ENCODE peak calls at places on chromosomes 4 and X, in five cellular contexts. C, Q, T, I and H are unnamed samples.

GRCh38 chrX:2595258-2595657 is 94.5 kb upstream of the DHRSX start:
- DNase-seq in C (no peak), Q (no peak), I (no peak), T (no peak), H (no peak)

GRCh38 chrX:153642313-153642654 is 4.7 kb upstream of the DUSP9 start:
- DNase-seq in I (no peak), Q (no peak), T (peak; percentile 34), C (no peak), H (peak; percentile 15)

GRCh38 chrX:18966624-18967023 is 17.3 kb downstream of the PHKA2 start:
- DNase-seq in I (no peak), Q (no peak), C (no peak), T (no peak), H (no peak)

GRCh38 chrX:35726176-35726575 is 72.0 kb upstream of the MAGEB16 start:
- DNase-seq in C (no peak), T (no peak), I (peak; percentile 36), Q (peak; percentile 20), H (no peak)

GRCh38 chr4:24210332-24210902 is 320.6 kb upstream of the PPARGC1A start:
- DNase-seq in I (peak; percentile 98), T (no peak), C (no peak), Q (no peak), H (peak; percentile 47)

GRCh38 chrX:1466971-1467561 is 14.4 kb upstream of the ASMTL start:
- DNase-seq in C (peak; percentile 73), Q (no peak), I (no peak), T (no peak), H (no peak)

GRCh38 chr4:114146947-114147618 is 167.6 kb upstream of the ARSJ start:
- DNase-seq in T (no peak), Q (no peak), C (no peak), I (no peak), H (no peak)

GRCh38 chr4:145380123-145380522 is 101.5 kb upstream of the SMAD1 start:
- DNase-seq in I (peak; percentile 78), Q (no peak), T (no peak), C (no peak), H (no peak)

GRCh38 chr4:48033825-48034413 is 17.3 kb downstream of the NIPAL1 start:
- DNase-seq in Q (peak; percentile 6), I (peak; percentile 36), T (peak; percentile 54), C (peak; percentile 73), H (no peak)

GRCh38 chrX:72021975-72022374 is 109.7 kb downstream of the RTL5 start:
- DNase-seq in Q (no peak), C (no peak), T (peak; percentile 47), I (no peak), H (no peak)

GRCh38 chrX:119870626-119871131 is 854 bp downstream of the RNF113A start:
- DNase-seq in T (no peak), C (no peak), Q (peak; percentile 10), I (peak; percentile 11), H (peak; percentile 21)

GRCh38 chrX:1807301-1807731 is 192.5 kb downstream of the ASMT start:
- DNase-seq in Q (no peak), C (no peak), T (peak; percentile 34), I (no peak), H (peak; percentile 33)

GRCh38 chrX:48705876-48706275 is 9.3 kb downstream of the SUV39H1 start:
- DNase-seq in Q (no peak), C (no peak), T (no peak), I (no peak), H (no peak)

GRCh38 chrX:111467896-111468295 is 43.5 kb upstream of the SERTM2 start:
- DNase-seq in T (no peak), Q (no peak), C (no peak), I (no peak), H (no peak)

GRCh38 chrX:121479406-121479805 is 432.0 kb downstream of the GLUD2 start:
- DNase-seq in C (no peak), I (peak; percentile 55), T (no peak), Q (peak; percentile 6), H (peak; percentile 43)

GRCh38 chr4:74805601-74806000 is 11.3 kb upstream of the BTC start:
- DNase-seq in Q (peak; percentile 12), T (no peak), C (no peak), I (peak; percentile 60), H (peak; percentile 10)

GRCh38 chrX:39491548-39492297 is 606.0 kb downstream of the BCOR start:
- DNase-seq in I (no peak), C (peak; percentile 76), T (no peak), Q (no peak), H (no peak)

GRCh38 chrX:69104756-69105434 is 60.4 kb downstream of the PJA1 start:
- DNase-seq in T (no peak), Q (no peak), I (no peak), C (no peak), H (no peak)

GRCh38 chr4:108446554-108446953 is 173.8 kb upstream of the RPL34 start:
- DNase-seq in Q (no peak), C (no peak), T (no peak), I (no peak), H (no peak)

GRCh38 chr4:36317731-36318130 is 36.3 kb downstream of the DTHD1 start:
- DNase-seq in I (peak; percentile 4), T (no peak), C (no peak), Q (no peak), H (no peak)

GRCh38 chr4:1578968-1579833 is 104.9 kb downstream of the FAM53A start:
- DNase-seq in T (peak; percentile 78), C (peak; percentile 89), Q (peak; percentile 37), I (no peak), H (peak; percentile 84)

GRCh38 chrX:101986571-101986970 is 54.7 kb upstream of the ZMAT1 start:
- DNase-seq in Q (no peak), I (no peak), C (no peak), T (no peak), H (no peak)

GRCh38 chr4:30722916-30723270 is 2.7 kb downstream of the PCDH7 start:
- DNase-seq in C (no peak), I (no peak), Q (no peak), T (peak; percentile 20), H (no peak)

GRCh38 chrX:125826774-125827451 is 339.2 kb downstream of the DCAF12L2 start:
- DNase-seq in I (no peak), Q (no peak), C (no peak), T (no peak), H (no peak)

GRCh38 chr4:16248605-16249004 is 22.3 kb upstream of the TAPT1 start:
- DNase-seq in C (no peak), Q (no peak), T (no peak), I (no peak), H (no peak)

GRCh38 chr4:75844151-75844662 is 58.0 kb downstream of the PPEF2 start:
- DNase-seq in C (no peak), T (no peak), Q (no peak), I (peak; percentile 98), H (peak; percentile 77)

GRCh38 chr4:169243808-169244207 is 26.9 kb downstream of the SH3RF1 start:
- DNase-seq in Q (no peak), C (no peak), T (no peak), I (peak; percentile 83), H (no peak)

GRCh38 chrX:33357606-33358005 is 146.3 kb upstream of the DMD start:
- DNase-seq in T (no peak), I (no peak), C (no peak), Q (no peak), H (no peak)

GRCh38 chrX:120559799-120560198 is 963 bp downstream of the CUL4B start:
- DNase-seq in C (no peak), Q (no peak), I (peak; percentile 14), T (no peak), H (no peak)

GRCh38 chr4:1599491-1600210 is 84.5 kb downstream of the FAM53A start:
- DNase-seq in Q (no peak), I (no peak), C (peak; percentile 57), T (no peak), H (no peak)

GRCh38 chr4:39936565-39937418 is 40.9 kb downstream of the PDS5A start:
- DNase-seq in T (no peak), I (no peak), C (no peak), Q (no peak), H (no peak)

GRCh38 chrX:102651242-102651967 is at the start of gene GPRASP1:
- DNase-seq in C (peak; percentile 87), T (peak; percentile 59), I (no peak), Q (no peak), H (no peak)

GRCh38 chr4:99693164-99693563 is 35.5 kb upstream of the C4orf54 start:
- DNase-seq in I (no peak), C (no peak), T (no peak), Q (no peak), H (no peak)

GRCh38 chrX:45007598-45007997 is 134.6 kb downstream of the KDM6A start:
- DNase-seq in I (no peak), Q (no peak), T (no peak), C (no peak), H (no peak)

GRCh38 chr4:954211-955020 is 19.0 kb downstream of the DGKQ start:
- DNase-seq in T (no peak), I (no peak), Q (no peak), C (no peak), H (no peak)

GRCh38 chr4:62474802-62475201 is 1274.7 kb downstream of the ADGRL3 start:
- DNase-seq in T (no peak), Q (no peak), C (no peak), I (no peak), H (no peak)

GRCh38 chr4:157045507-157046127 is 30.3 kb upstream of the GLRB start:
- DNase-seq in Q (peak; percentile 55), C (no peak), T (no peak), I (peak; percentile 79), H (peak; percentile 56)

GRCh38 chrX:19554786-19555185 is 39.5 kb upstream of the MAP3K15 start:
- DNase-seq in T (no peak), C (no peak), Q (peak; percentile 35), I (peak; percentile 29), H (no peak)

GRCh38 chr4:2797545-2798305 is 4.8 kb downstream of the SH3BP2 start:
- DNase-seq in I (no peak), C (peak; percentile 55), Q (no peak), T (no peak), H (no peak)